ENCODE peak calls at places on chromosomes 16 and 17, in ten cellular contexts. One of them, this sample, is unnamed.

GRCh38 chr17:19312406-19312805 is 50.1 kb downstream of the B9D1 start:
- DNase-seq in GM12864: no peak
- DNase-seq in T-helper 17 cell: no peak
- DNase-seq in hypothalamus: no peak
- DNase-seq in activated CD4-positive, alpha-beta T cell treated with anti-CD3 and anti-CD28 coated beads, Interleukin-2, amount 10 ng/mL, durations not matched to agents 7 days and 5 days: no peak
- DNase-seq in smooth muscle cell of the brain vasculature: no peak
- DNase-seq in iris pigment epithelial cell: no peak
- DNase-seq in stimulated activated CD8-positive, alpha-beta memory T cell treated with anti-CD3 and anti-CD28 coated beads, Interleukin-7, amount 100 ng/mL, for 1 hour: no peak
- DNase-seq in activated T-cell treated with anti-CD3 and anti-CD28 coated beads for 1 hour: no peak
- DNase-seq in mucosa of gallbladder: no peak
- DNase-seq in this sample: no peak

GRCh38 chr17:13843862-13844640 is 225.3 kb upstream of the COX10 start:
- DNase-seq in T-helper 17 cell: no peak
- DNase-seq in activated T-cell treated with anti-CD3 and anti-CD28 coated beads for 1 hour: no peak
- DNase-seq in mucosa of gallbladder: no peak
- DNase-seq in stimulated activated CD8-positive, alpha-beta memory T cell treated with anti-CD3 and anti-CD28 coated beads, Interleukin-7, amount 100 ng/mL, for 1 hour: no peak
- DNase-seq in smooth muscle cell of the brain vasculature: no peak
- DNase-seq in hypothalamus: no peak
- DNase-seq in iris pigment epithelial cell: no peak
- DNase-seq in GM12864: no peak
- DNase-seq in activated CD4-positive, alpha-beta T cell treated with anti-CD3 and anti-CD28 coated beads, Interleukin-2, amount 10 ng/mL, durations not matched to agents 7 days and 5 days: no peak
- DNase-seq in this sample: no peak

GRCh38 chr17:67378444-67379250 is 1.6 kb downstream of the PITPNC1 start:
- DNase-seq in stimulated activated CD8-positive, alpha-beta memory T cell treated with anti-CD3 and anti-CD28 coated beads, Interleukin-7, amount 100 ng/mL, for 1 hour: peak
- DNase-seq in T-helper 17 cell: peak
- DNase-seq in activated CD4-positive, alpha-beta T cell treated with anti-CD3 and anti-CD28 coated beads, Interleukin-2, amount 10 ng/mL, durations not matched to agents 7 days and 5 days: peak
- DNase-seq in hypothalamus: no peak
- DNase-seq in smooth muscle cell of the brain vasculature: no peak
- DNase-seq in iris pigment epithelial cell: peak
- DNase-seq in mucosa of gallbladder: peak
- DNase-seq in GM12864: no peak
- DNase-seq in activated T-cell treated with anti-CD3 and anti-CD28 coated beads for 1 hour: peak
- DNase-seq in this sample: peak

GRCh38 chr17:47762733-47763132 is 29.7 kb downstream of the TBX21 start:
- DNase-seq in iris pigment epithelial cell: no peak
- DNase-seq in T-helper 17 cell: no peak
- DNase-seq in GM12864: no peak
- DNase-seq in smooth muscle cell of the brain vasculature: no peak
- DNase-seq in activated T-cell treated with anti-CD3 and anti-CD28 coated beads for 1 hour: no peak
- DNase-seq in hypothalamus: no peak
- DNase-seq in mucosa of gallbladder: no peak
- DNase-seq in activated CD4-positive, alpha-beta T cell treated with anti-CD3 and anti-CD28 coated beads, Interleukin-2, amount 10 ng/mL, durations not matched to agents 7 days and 5 days: no peak
- DNase-seq in stimulated activated CD8-positive, alpha-beta memory T cell treated with anti-CD3 and anti-CD28 coated beads, Interleukin-7, amount 100 ng/mL, for 1 hour: no peak
- DNase-seq in this sample: no peak

GRCh38 chr17:40497704-40498103 is 3.7 kb downstream of the TNS4 start:
- DNase-seq in iris pigment epithelial cell: no peak
- DNase-seq in activated T-cell treated with anti-CD3 and anti-CD28 coated beads for 1 hour: no peak
- DNase-seq in activated CD4-positive, alpha-beta T cell treated with anti-CD3 and anti-CD28 coated beads, Interleukin-2, amount 10 ng/mL, durations not matched to agents 7 days and 5 days: no peak
- DNase-seq in hypothalamus: no peak
- DNase-seq in T-helper 17 cell: no peak
- DNase-seq in mucosa of gallbladder: no peak
- DNase-seq in stimulated activated CD8-positive, alpha-beta memory T cell treated with anti-CD3 and anti-CD28 coated beads, Interleukin-7, amount 100 ng/mL, for 1 hour: no peak
- DNase-seq in smooth muscle cell of the brain vasculature: no peak
- DNase-seq in GM12864: no peak
- DNase-seq in this sample: no peak

GRCh38 chr16:22070361-22071351 is 21.7 kb upstream of the VWA3A start:
- DNase-seq in T-helper 17 cell: no peak
- DNase-seq in activated CD4-positive, alpha-beta T cell treated with anti-CD3 and anti-CD28 coated beads, Interleukin-2, amount 10 ng/mL, durations not matched to agents 7 days and 5 days: no peak
- DNase-seq in hypothalamus: no peak
- DNase-seq in GM12864: no peak
- DNase-seq in activated T-cell treated with anti-CD3 and anti-CD28 coated beads for 1 hour: no peak
- DNase-seq in iris pigment epithelial cell: peak
- DNase-seq in mucosa of gallbladder: no peak
- DNase-seq in smooth muscle cell of the brain vasculature: no peak
- DNase-seq in stimulated activated CD8-positive, alpha-beta memory T cell treated with anti-CD3 and anti-CD28 coated beads, Interleukin-7, amount 100 ng/mL, for 1 hour: no peak
- DNase-seq in this sample: no peak

GRCh38 chr17:75341784-75342183 is 52.6 kb upstream of the SLC25A19 start:
- DNase-seq in GM12864: no peak
- DNase-seq in activated CD4-positive, alpha-beta T cell treated with anti-CD3 and anti-CD28 coated beads, Interleukin-2, amount 10 ng/mL, durations not matched to agents 7 days and 5 days: no peak
- DNase-seq in stimulated activated CD8-positive, alpha-beta memory T cell treated with anti-CD3 and anti-CD28 coated beads, Interleukin-7, amount 100 ng/mL, for 1 hour: no peak
- DNase-seq in hypothalamus: no peak
- DNase-seq in T-helper 17 cell: no peak
- DNase-seq in mucosa of gallbladder: no peak
- DNase-seq in iris pigment epithelial cell: no peak
- DNase-seq in activated T-cell treated with anti-CD3 and anti-CD28 coated beads for 1 hour: no peak
- DNase-seq in smooth muscle cell of the brain vasculature: no peak
- DNase-seq in this sample: no peak

GRCh38 chr16:4435668-4436067 is 10.0 kb downstream of the DNAJA3 start:
- DNase-seq in activated CD4-positive, alpha-beta T cell treated with anti-CD3 and anti-CD28 coated beads, Interleukin-2, amount 10 ng/mL, durations not matched to agents 7 days and 5 days: no peak
- DNase-seq in hypothalamus: no peak
- DNase-seq in mucosa of gallbladder: no peak
- DNase-seq in activated T-cell treated with anti-CD3 and anti-CD28 coated beads for 1 hour: no peak
- DNase-seq in GM12864: no peak
- DNase-seq in smooth muscle cell of the brain vasculature: no peak
- DNase-seq in iris pigment epithelial cell: peak
- DNase-seq in T-helper 17 cell: no peak
- DNase-seq in stimulated activated CD8-positive, alpha-beta memory T cell treated with anti-CD3 and anti-CD28 coated beads, Interleukin-7, amount 100 ng/mL, for 1 hour: no peak
- DNase-seq in this sample: no peak

GRCh38 chr17:17889922-17890321 is 53.1 kb upstream of the SREBF1 start:
- DNase-seq in T-helper 17 cell: no peak
- DNase-seq in GM12864: no peak
- DNase-seq in stimulated activated CD8-positive, alpha-beta memory T cell treated with anti-CD3 and anti-CD28 coated beads, Interleukin-7, amount 100 ng/mL, for 1 hour: no peak
- DNase-seq in hypothalamus: no peak
- DNase-seq in smooth muscle cell of the brain vasculature: no peak
- DNase-seq in iris pigment epithelial cell: no peak
- DNase-seq in activated T-cell treated with anti-CD3 and anti-CD28 coated beads for 1 hour: no peak
- DNase-seq in mucosa of gallbladder: no peak
- DNase-seq in activated CD4-positive, alpha-beta T cell treated with anti-CD3 and anti-CD28 coated beads, Interleukin-2, amount 10 ng/mL, durations not matched to agents 7 days and 5 days: no peak
- DNase-seq in this sample: no peak

GRCh38 chr16:75229172-75230031 is 10.6 kb downstream of the CTRB1 start:
- DNase-seq in T-helper 17 cell: peak
- DNase-seq in smooth muscle cell of the brain vasculature: no peak
- DNase-seq in stimulated activated CD8-positive, alpha-beta memory T cell treated with anti-CD3 and anti-CD28 coated beads, Interleukin-7, amount 100 ng/mL, for 1 hour: no peak
- DNase-seq in activated T-cell treated with anti-CD3 and anti-CD28 coated beads for 1 hour: no peak
- DNase-seq in hypothalamus: no peak
- DNase-seq in activated CD4-positive, alpha-beta T cell treated with anti-CD3 and anti-CD28 coated beads, Interleukin-2, amount 10 ng/mL, durations not matched to agents 7 days and 5 days: no peak
- DNase-seq in iris pigment epithelial cell: no peak
- DNase-seq in mucosa of gallbladder: no peak
- DNase-seq in GM12864: no peak
- DNase-seq in this sample: peak

GRCh38 chr17:4766199-4766598 is 5.5 kb upstream of the TM4SF5 start:
- DNase-seq in iris pigment epithelial cell: no peak
- DNase-seq in activated CD4-positive, alpha-beta T cell treated with anti-CD3 and anti-CD28 coated beads, Interleukin-2, amount 10 ng/mL, durations not matched to agents 7 days and 5 days: no peak
- DNase-seq in stimulated activated CD8-positive, alpha-beta memory T cell treated with anti-CD3 and anti-CD28 coated beads, Interleukin-7, amount 100 ng/mL, for 1 hour: no peak
- DNase-seq in activated T-cell treated with anti-CD3 and anti-CD28 coated beads for 1 hour: no peak
- DNase-seq in hypothalamus: no peak
- DNase-seq in mucosa of gallbladder: no peak
- DNase-seq in smooth muscle cell of the brain vasculature: no peak
- DNase-seq in GM12864: no peak
- DNase-seq in T-helper 17 cell: no peak
- DNase-seq in this sample: no peak

GRCh38 chr17:79850571-79851460 is 11.6 kb upstream of the CBX4 start:
- DNase-seq in mucosa of gallbladder: no peak
- DNase-seq in activated CD4-positive, alpha-beta T cell treated with anti-CD3 and anti-CD28 coated beads, Interleukin-2, amount 10 ng/mL, durations not matched to agents 7 days and 5 days: no peak
- DNase-seq in T-helper 17 cell: no peak
- DNase-seq in hypothalamus: no peak
- DNase-seq in activated T-cell treated with anti-CD3 and anti-CD28 coated beads for 1 hour: no peak
- DNase-seq in iris pigment epithelial cell: peak
- DNase-seq in GM12864: no peak
- DNase-seq in smooth muscle cell of the brain vasculature: no peak
- DNase-seq in stimulated activated CD8-positive, alpha-beta memory T cell treated with anti-CD3 and anti-CD28 coated beads, Interleukin-7, amount 100 ng/mL, for 1 hour: no peak
- DNase-seq in this sample: no peak

This sample was measured in colonic mucosa.